ENCODE peak calls at places on chromosomes 16 and 17, in five cellular contexts. D is cardiac muscle cell; B is T-helper 2 cell; Y is right atrium auricular region; A is activated naive CD8-positive, alpha-beta T cell treated with anti-CD3 and anti-CD28 coated beads for 36 hours. S is an unnamed sample.

GRCh38 chr17:57589151-57590034 is 155.7 kb downstream of the CCDC182 start:
- DNase-seq in D (no peak), B (no peak), Y (no peak), A (no peak), S (no peak)

GRCh38 chr17:77421635-77421982 is 280.8 kb downstream of the SEC14L1 start:
- DNase-seq in D (no peak), B (no peak), Y (no peak), A (no peak), S (no peak)

GRCh38 chr17:21678451-21679081 is 13.8 kb upstream of the KCNJ18 start:
- DNase-seq in D (no peak), B (no peak), Y (no peak), A (no peak), S (no peak)

GRCh38 chr17:15404116-15404730 is 62.8 kb upstream of the TEKT3 start:
- DNase-seq in D (peak; percentile 46), B (no peak), Y (no peak), A (no peak), S (no peak)

GRCh38 chr16:6247771-6248170 is 1084.9 kb upstream of the RBFOX1 start:
- DNase-seq in D (no peak), B (no peak), Y (no peak), A (no peak), S (no peak)

GRCh38 chr16:50368410-50369132 is at the start of gene BRD7:
- DNase-seq in D (peak; percentile 64), B (peak; percentile 82), Y (no peak), A (peak; percentile 79), S (peak; percentile 62)

GRCh38 chr17:45431531-45432404 is 902 bp downstream of the ARHGAP27 start:
- DNase-seq in D (peak; percentile 43), B (peak; percentile 74), Y (no peak), A (peak; percentile 87), S (peak; percentile 89)

GRCh38 chr16:88352261-88353200 is 30.2 kb upstream of the ZNF469 start:
- DNase-seq in D (no peak), B (no peak), Y (no peak), A (no peak), S (peak; percentile 65)

GRCh38 chr16:27473101-27473900 is 71.3 kb downstream of the IL21R start:
- DNase-seq in D (no peak), B (no peak), Y (no peak), A (no peak), S (no peak)

GRCh38 chr17:64635647-64636305 is 26.3 kb downstream of the SMURF2 start:
- DNase-seq in D (peak; percentile 72), B (peak; percentile 84), Y (no peak), A (no peak), S (peak; percentile 36)

GRCh38 chr17:69485901-69486643 is 71.6 kb downstream of the MAP2K6 start:
- DNase-seq in D (no peak), B (peak; percentile 36), Y (no peak), A (no peak), S (no peak)

GRCh38 chr17:50539762-50540440 is 7.1 kb upstream of the SPATA20 start:
- DNase-seq in D (no peak), B (no peak), Y (no peak), A (no peak), S (peak; percentile 53)